ENCODE peak calls at places on chromosomes 5 and 9, in seven cellular contexts. One of them, this sample, is unnamed.

GRCh38 chr5:10527281-10527950 is 36.5 kb upstream of the ANKRD33B start:
- DNase-seq in uterus: no peak
- DNase-seq in pancreas: no peak
- DNase-seq in PC-9: no peak
- DNase-seq in fibroblast of lung: peak; percentile 84
- DNase-seq in prostate gland: no peak
- DNase-seq in HCT116: no peak
- DNase-seq in this sample: no peak

GRCh38 chr9:105416840-105417239 is 31.0 kb upstream of the FSD1L start:
- DNase-seq in PC-9: no peak
- DNase-seq in prostate gland: no peak
- DNase-seq in uterus: no peak
- DNase-seq in HCT116: no peak
- DNase-seq in fibroblast of lung: no peak
- DNase-seq in pancreas: no peak
- DNase-seq in this sample: no peak

GRCh38 chr9:116342941-116343340 is 189.3 kb downstream of the PAPPA start:
- DNase-seq in uterus: no peak
- DNase-seq in prostate gland: no peak
- DNase-seq in HCT116: no peak
- DNase-seq in fibroblast of lung: no peak
- DNase-seq in PC-9: no peak
- DNase-seq in pancreas: no peak
- DNase-seq in this sample: peak; percentile 25

GRCh38 chr5:74415695-74416102 is 224.8 kb downstream of the ENC1 start:
- DNase-seq in fibroblast of lung: no peak
- DNase-seq in HCT116: no peak
- DNase-seq in PC-9: no peak
- DNase-seq in uterus: no peak
- DNase-seq in pancreas: no peak
- DNase-seq in prostate gland: no peak
- DNase-seq in this sample: no peak

GRCh38 chr5:61330341-61330878 is 1.6 kb upstream of the ZSWIM6 start:
- DNase-seq in prostate gland: peak; percentile 43
- DNase-seq in fibroblast of lung: peak; percentile 80
- DNase-seq in PC-9: no peak
- DNase-seq in HCT116: no peak
- DNase-seq in uterus: peak; percentile 28
- DNase-seq in pancreas: peak; percentile 58
- DNase-seq in this sample: no peak

GRCh38 chr5:675111-675875 is 17.9 kb downstream of the TPPP start:
- DNase-seq in PC-9: no peak
- DNase-seq in prostate gland: no peak
- DNase-seq in uterus: peak; percentile 13
- DNase-seq in fibroblast of lung: no peak
- DNase-seq in pancreas: peak; percentile 70
- DNase-seq in HCT116: no peak
- DNase-seq in this sample: no peak

GRCh38 chr9:13424872-13425271 is 145.4 kb upstream of the MPDZ start:
- DNase-seq in HCT116: no peak
- DNase-seq in PC-9: no peak
- DNase-seq in fibroblast of lung: no peak
- DNase-seq in pancreas: no peak
- DNase-seq in prostate gland: no peak
- DNase-seq in uterus: no peak
- DNase-seq in this sample: no peak

GRCh38 chr5:33817301-33817700 is 74.5 kb downstream of the ADAMTS12 start:
- DNase-seq in uterus: no peak
- DNase-seq in HCT116: no peak
- DNase-seq in prostate gland: no peak
- DNase-seq in pancreas: no peak
- DNase-seq in fibroblast of lung: peak; percentile 76
- DNase-seq in PC-9: no peak
- DNase-seq in this sample: no peak

GRCh38 chr5:172110921-172111873 is 76.8 kb downstream of the STK10 start:
- DNase-seq in prostate gland: no peak
- DNase-seq in pancreas: no peak
- DNase-seq in PC-9: peak; percentile 42
- DNase-seq in uterus: no peak
- DNase-seq in fibroblast of lung: peak; percentile 60
- DNase-seq in HCT116: no peak
- DNase-seq in this sample: peak; percentile 57
- H3K4me3 ChIP-seq in prostate gland: no peak overlapping the region
- H3K4me3 ChIP-seq in pancreas: no peak overlapping the region
- H3K4me3 ChIP-seq in PC-9: no peak overlapping the region
- H3K4me3 ChIP-seq in uterus: no peak overlapping the region
- H3K4me3 ChIP-seq in fibroblast of lung: no peak overlapping the region
- H3K4me3 ChIP-seq in HCT116: no peak overlapping the region
- H3K4me3 ChIP-seq in this sample: no peak overlapping the region

GRCh38 chr9:119509291-119509905 is 140.2 kb upstream of the BRINP1 start:
- DNase-seq in prostate gland: no peak
- DNase-seq in HCT116: no peak
- DNase-seq in PC-9: no peak
- DNase-seq in pancreas: no peak
- DNase-seq in uterus: no peak
- DNase-seq in fibroblast of lung: no peak
- DNase-seq in this sample: no peak
- H3K36me3 ChIP-seq in prostate gland: no peaks in the 10 kb centered on the region
- H3K36me3 ChIP-seq in HCT116: no peaks in the 10 kb centered on the region
- H3K36me3 ChIP-seq in PC-9: no peaks in the 10 kb centered on the region
- H3K36me3 ChIP-seq in pancreas: no peaks in the 10 kb centered on the region
- H3K36me3 ChIP-seq in uterus: no peaks in the 10 kb centered on the region
- H3K36me3 ChIP-seq in fibroblast of lung: no peaks in the 10 kb centered on the region
- H3K36me3 ChIP-seq in this sample: no peaks in the 10 kb centered on the region

DNA sequence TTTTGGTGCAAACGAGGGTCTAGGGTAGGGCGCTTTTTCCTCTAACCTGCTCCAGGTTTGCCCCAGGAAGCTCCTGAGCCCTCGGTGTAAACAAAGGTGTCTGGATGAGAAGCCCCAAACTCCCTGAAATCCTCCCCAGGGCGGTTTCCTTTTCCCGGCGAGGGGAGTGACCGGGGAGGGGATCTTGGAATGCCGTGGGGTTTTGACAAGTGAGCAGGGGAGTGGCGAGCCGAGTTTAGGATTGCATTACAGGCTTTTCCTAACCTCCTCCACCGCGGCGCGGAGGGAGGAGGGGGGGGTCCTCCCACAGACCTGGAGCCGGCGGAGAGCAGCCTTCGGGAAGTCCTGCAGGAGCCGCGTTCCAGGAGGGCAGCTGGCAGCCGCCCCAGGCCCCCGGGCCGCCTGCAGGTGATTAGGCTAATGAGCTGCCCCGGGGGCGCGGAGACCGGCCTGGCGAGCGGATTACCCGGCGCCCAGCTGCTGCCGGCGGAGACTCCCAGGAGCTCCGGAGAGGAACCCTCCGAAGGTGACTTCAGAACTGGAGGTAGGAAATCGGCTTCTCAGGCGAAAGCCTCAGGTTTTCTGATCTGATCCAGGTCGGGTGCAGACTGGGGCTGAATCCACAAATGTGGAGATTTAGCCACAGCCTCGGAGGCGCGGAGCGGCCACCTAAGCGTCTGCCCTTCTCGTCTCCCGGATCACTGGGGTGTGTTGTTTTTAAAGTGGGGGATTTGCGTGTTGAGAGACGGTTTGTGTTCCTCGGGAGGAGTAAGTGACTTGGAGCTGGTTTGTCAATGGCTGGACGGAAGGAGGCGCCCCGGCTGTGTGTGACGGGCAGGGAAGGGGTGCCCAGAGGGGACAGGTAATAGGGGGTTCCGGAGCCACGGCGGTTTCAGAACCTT is 215.9 kb downstream of the PDZD2 start:
- DNase-seq in pancreas: peak; percentile 76
- DNase-seq in HCT116: no peak
- DNase-seq in fibroblast of lung: peak; percentile 71
- DNase-seq in uterus: peak; percentile 67
- DNase-seq in prostate gland: peak; percentile 45
- DNase-seq in PC-9: no peak
- DNase-seq in this sample: peak; percentile 56
- H3K4me3 ChIP-seq in pancreas: peak overlapping the region; percentile 32
- H3K4me3 ChIP-seq in HCT116: no peak overlapping the region
- H3K4me3 ChIP-seq in fibroblast of lung: peak overlapping the region; percentile 25
- H3K4me3 ChIP-seq in uterus: peak overlapping the region; percentile 84
- H3K4me3 ChIP-seq in prostate gland: peak overlapping the region; percentile 51
- H3K4me3 ChIP-seq in PC-9: no peak overlapping the region
- H3K4me3 ChIP-seq in this sample: peak overlapping the region; percentile 60

DNA sequence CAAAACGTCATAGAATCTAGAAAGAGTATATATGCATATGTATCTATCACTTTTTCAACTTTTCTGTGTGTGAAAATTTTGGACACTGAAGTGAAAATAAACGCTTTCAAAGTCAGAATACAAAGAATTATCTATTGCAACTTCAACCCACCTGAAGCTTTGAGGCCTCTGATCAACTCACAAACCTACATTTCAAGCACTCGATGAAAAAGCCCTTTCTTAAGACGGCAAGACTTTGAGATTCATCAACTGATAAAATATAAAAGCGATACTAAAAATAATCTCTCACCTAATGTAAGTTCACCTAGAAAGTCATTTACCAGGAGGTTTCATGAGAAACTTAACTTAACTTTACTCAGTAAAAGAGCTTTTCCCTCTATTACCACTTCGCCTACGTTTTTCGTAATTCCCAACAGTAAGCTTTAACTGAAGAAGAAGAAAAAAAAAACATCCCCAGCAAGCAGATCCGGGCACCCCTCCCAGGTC is 1.2 kb downstream of the GOLPH3 start:
- DNase-seq in uterus: no peak
- DNase-seq in pancreas: no peak
- DNase-seq in HCT116: no peak
- DNase-seq in fibroblast of lung: peak; percentile 55
- DNase-seq in prostate gland: no peak
- DNase-seq in PC-9: no peak
- DNase-seq in this sample: no peak
- H3K36me3 ChIP-seq in uterus: no peaks in the 10 kb centered on the region
- H3K36me3 ChIP-seq in pancreas: peaks cover 8% of the 10 kb centered on the region
- H3K36me3 ChIP-seq in HCT116: peaks cover 24% of the 10 kb centered on the region
- H3K36me3 ChIP-seq in fibroblast of lung: no peaks in the 10 kb centered on the region
- H3K36me3 ChIP-seq in prostate gland: no peaks in the 10 kb centered on the region
- H3K36me3 ChIP-seq in PC-9: peaks cover 35% of the 10 kb centered on the region
- H3K36me3 ChIP-seq in this sample: peaks cover 46% of the 10 kb centered on the region

GRCh38 chr5:104241051-104241450 is 678.5 kb upstream of the NUDT12 start:
- DNase-seq in fibroblast of lung: peak; percentile 5
- DNase-seq in prostate gland: no peak
- DNase-seq in pancreas: no peak
- DNase-seq in PC-9: no peak
- DNase-seq in uterus: no peak
- DNase-seq in HCT116: no peak
- DNase-seq in this sample: peak; percentile 35
- H3K4me3 ChIP-seq in fibroblast of lung: no peak overlapping the region
- H3K4me3 ChIP-seq in prostate gland: no peak overlapping the region
- H3K4me3 ChIP-seq in pancreas: no peak overlapping the region
- H3K4me3 ChIP-seq in PC-9: no peak overlapping the region
- H3K4me3 ChIP-seq in uterus: no peak overlapping the region
- H3K4me3 ChIP-seq in HCT116: no peak overlapping the region
- H3K4me3 ChIP-seq in this sample: no peak overlapping the region

GRCh38 chr9:127497656-127498290 is 46.5 kb downstream of the LRSAM1 start:
- DNase-seq in HCT116: no peak
- DNase-seq in PC-9: no peak
- DNase-seq in pancreas: peak; percentile 65
- DNase-seq in prostate gland: no peak
- DNase-seq in uterus: no peak
- DNase-seq in fibroblast of lung: no peak
- DNase-seq in this sample: no peak
- H3K36me3 ChIP-seq in HCT116: peaks cover 9% of the 10 kb centered on the region
- H3K36me3 ChIP-seq in PC-9: peaks cover 4% of the 10 kb centered on the region
- H3K36me3 ChIP-seq in pancreas: peaks cover 2% of the 10 kb centered on the region
- H3K36me3 ChIP-seq in prostate gland: no peaks in the 10 kb centered on the region
- H3K36me3 ChIP-seq in uterus: no peaks in the 10 kb centered on the region
- H3K36me3 ChIP-seq in fibroblast of lung: peaks cover 38% of the 10 kb centered on the region
- H3K36me3 ChIP-seq in this sample: peaks cover 55% of the 10 kb centered on the region

GRCh38 chr5:115602585-115603125 is 376 bp upstream of the TICAM2 start:
- DNase-seq in pancreas: no peak
- DNase-seq in prostate gland: no peak
- DNase-seq in uterus: no peak
- DNase-seq in HCT116: no peak
- DNase-seq in fibroblast of lung: no peak
- DNase-seq in PC-9: no peak
- DNase-seq in this sample: no peak

GRCh38 chr5:115599924-115600323 is 2.4 kb downstream of the TICAM2 start:
- DNase-seq in pancreas: no peak
- DNase-seq in uterus: no peak
- DNase-seq in fibroblast of lung: peak; percentile 52
- DNase-seq in HCT116: no peak
- DNase-seq in PC-9: no peak
- DNase-seq in prostate gland: no peak
- DNase-seq in this sample: no peak

GRCh38 chr5:115601709-115602584 is at the start of gene TICAM2:
- DNase-seq in PC-9: peak; percentile 19
- DNase-seq in prostate gland: peak; percentile 29
- DNase-seq in pancreas: peak; percentile 84
- DNase-seq in fibroblast of lung: peak; percentile 83
- DNase-seq in HCT116: no peak
- DNase-seq in uterus: peak; percentile 61
- DNase-seq in this sample: peak; percentile 83

GRCh38 chr5:115600771-115601170 is 1.5 kb downstream of the TICAM2 start:
- DNase-seq in pancreas: no peak
- DNase-seq in HCT116: no peak
- DNase-seq in uterus: no peak
- DNase-seq in PC-9: no peak
- DNase-seq in prostate gland: no peak
- DNase-seq in fibroblast of lung: peak; percentile 45
- DNase-seq in this sample: no peak

GRCh38 chr5:115599502-115599901 is 2.8 kb downstream of the TICAM2 start:
- DNase-seq in pancreas: no peak
- DNase-seq in prostate gland: no peak
- DNase-seq in uterus: no peak
- DNase-seq in PC-9: no peak
- DNase-seq in HCT116: no peak
- DNase-seq in fibroblast of lung: peak; percentile 32
- DNase-seq in this sample: no peak
- H3K4me3 ChIP-seq in pancreas: no peak overlapping the region
- H3K4me3 ChIP-seq in prostate gland: no peak overlapping the region
- H3K4me3 ChIP-seq in uterus: no peak overlapping the region
- H3K4me3 ChIP-seq in PC-9: no peak overlapping the region
- H3K4me3 ChIP-seq in HCT116: no peak overlapping the region
- H3K4me3 ChIP-seq in fibroblast of lung: no peak overlapping the region
- H3K4me3 ChIP-seq in this sample: no peak overlapping the region

DNA sequence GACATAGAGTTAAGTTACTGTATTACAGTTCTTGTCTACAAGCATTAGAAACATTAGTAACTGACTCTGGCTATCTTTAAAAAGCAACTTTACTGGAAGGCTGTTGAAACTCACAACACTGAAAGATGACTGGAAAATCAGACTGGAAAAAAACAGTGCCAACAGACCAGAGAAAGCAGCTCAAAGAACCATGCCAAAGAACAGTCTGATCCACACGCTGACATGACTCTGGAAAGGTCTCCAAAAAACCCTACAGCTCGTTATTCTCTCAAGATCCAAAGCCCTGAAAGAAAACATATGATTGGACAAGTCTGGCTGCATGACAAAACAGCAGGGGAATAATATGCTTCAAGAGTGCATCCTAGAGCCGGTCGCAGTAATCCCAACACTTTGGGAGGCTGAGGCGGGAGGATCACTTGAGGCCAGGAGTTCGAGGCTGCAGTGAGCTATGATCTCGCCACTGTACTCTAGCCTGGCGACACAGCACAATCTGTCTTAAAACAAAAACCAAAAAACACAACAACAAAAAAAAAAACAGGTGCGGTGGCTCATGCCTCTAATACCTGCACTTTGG is 5.6 kb downstream of the GOLPH3 start:
- DNase-seq in PC-9: no peak
- DNase-seq in fibroblast of lung: no peak
- DNase-seq in HCT116: no peak
- DNase-seq in uterus: no peak
- DNase-seq in pancreas: no peak
- DNase-seq in prostate gland: no peak
- DNase-seq in this sample: no peak
- H3K36me3 ChIP-seq in PC-9: peaks cover 62% of the 10 kb centered on the region
- H3K36me3 ChIP-seq in fibroblast of lung: no peaks in the 10 kb centered on the region
- H3K36me3 ChIP-seq in HCT116: peaks cover 24% of the 10 kb centered on the region
- H3K36me3 ChIP-seq in uterus: no peaks in the 10 kb centered on the region
- H3K36me3 ChIP-seq in pancreas: peaks cover 20% of the 10 kb centered on the region
- H3K36me3 ChIP-seq in prostate gland: no peaks in the 10 kb centered on the region
- H3K36me3 ChIP-seq in this sample: peaks cover 75% of the 10 kb centered on the region

This sample was measured in MG63.